ENCODE peak calls at places on chromosomes 13 and 19, in six cellular contexts. S is NCI-H748 treated with DMSO at 0.1 percent for 48 hours; I is head of caudate nucleus; W is activated T-cell treated with anti-CD3 and anti-CD28 coated beads, Interleukin-2, amount 50 U/mL, for 72 hours; Y is NCI-H1092; P is cardiac muscle cell. K is an unnamed sample.

GRCh38 chr19:51719251-51719901 is 4.4 kb downstream of the HAS1 start:
- DNase-seq in S (no peak), P (peak), W (no peak), Y (no peak), I (no peak), K (no peak)

GRCh38 chr19:18762125-18763023 is 28.7 kb downstream of the COMP start:
- DNase-seq in S (no peak), W (no peak), P (peak), I (no peak), Y (peak), K (no peak)

GRCh38 chr13:20134732-20135131 is 26.1 kb downstream of the GJA3 start:
- DNase-seq in I (no peak), W (no peak), P (no peak), S (no peak), Y (no peak), K (no peak)

GRCh38 chr19:28199323-28199722 is 1013.6 kb downstream of the UQCRFS1 start:
- DNase-seq in P (no peak), I (no peak), Y (no peak), S (no peak), W (no peak), K (no peak)

GRCh38 chr19:17220207-17220758 is 5.1 kb downstream of the USE1 start:
- DNase-seq in W (no peak), S (no peak), P (no peak), I (no peak), Y (no peak), K (no peak)

GRCh38 chr13:41597348-41598041 is 140.1 kb downstream of the RGCC start:
- DNase-seq in I (no peak), S (no peak), P (no peak), W (no peak), Y (no peak), K (no peak)

GRCh38 chr19:5395541-5395940 is 54.9 kb upstream of the PTPRS start:
- DNase-seq in I (no peak), S (no peak), P (no peak), Y (no peak), W (no peak), K (no peak)

GRCh38 chr19:20365146-20365545 is 198.1 kb downstream of the ZNF486 start:
- DNase-seq in W (no peak), P (peak), S (no peak), Y (no peak), I (no peak), K (no peak)

GRCh38 chr19:54415208-54415900 is at the start of gene TTYH1:
- DNase-seq in I (peak), W (peak), Y (no peak), S (no peak), P (no peak), K (no peak)

GRCh38 chr19:33562636-33563035 is 41.0 kb upstream of the PEPD start:
- DNase-seq in S (no peak), P (no peak), W (no peak), I (no peak), Y (no peak), K (no peak)

GRCh38 chr13:34793301-34793700 is 148.8 kb upstream of the NBEA start:
- DNase-seq in W (no peak), Y (no peak), I (no peak), P (no peak), S (no peak), K (no peak)

GRCh38 chr19:44689290-44690130 is 9.4 kb upstream of the CEACAM16 start:
- DNase-seq in P (peak), I (peak), W (peak), Y (peak), S (peak), K (peak)

GRCh38 chr13:97109841-97110492 is 112.2 kb upstream of the MBNL2 start:
- DNase-seq in P (peak), Y (peak), W (peak), I (peak), S (peak), K (peak)

GRCh38 chr13:27592865-27593264 is 27.5 kb downstream of the LNX2 start:
- DNase-seq in S (no peak), P (no peak), W (no peak), Y (no peak), I (no peak), K (no peak)

GRCh38 chr19:56671613-56671994 is at the start of gene ZNF835:
- DNase-seq in S (no peak), P (peak), W (peak), I (peak), Y (peak), K (peak)

GRCh38 chr13:86741762-86742285 is 929.3 kb upstream of the SLITRK5 start:
- DNase-seq in S (no peak), Y (no peak), W (no peak), I (no peak), P (no peak), K (no peak)

GRCh38 chr13:91381371-91381770 is 17.1 kb upstream of the GPC5 start:
- DNase-seq in I (peak), Y (no peak), P (peak), W (no peak), S (no peak), K (no peak)

GRCh38 chr19:807627-808175 is 10.4 kb downstream of the PTBP1 start:
- DNase-seq in S (no peak), P (no peak), Y (no peak), W (no peak), I (no peak), K (no peak)

GRCh38 chr13:61728468-61728867 is 312.8 kb upstream of the PCDH20 start:
- DNase-seq in S (no peak), Y (peak), P (peak), W (no peak), I (no peak), K (no peak)

GRCh38 chr13:107865643-107866006 is 349.7 kb downstream of the LIG4 start:
- DNase-seq in P (no peak), W (no peak), S (peak), I (no peak), Y (peak), K (no peak)

GRCh38 chr19:16569609-16570320 is 2.5 kb downstream of the SLC35E1 start:
- DNase-seq in W (no peak), Y (no peak), I (no peak), S (no peak), P (no peak), K (no peak)

GRCh38 chr19:12705654-12706331 is 9.4 kb upstream of the FBXW9 start:
- DNase-seq in Y (no peak), I (no peak), W (no peak), S (no peak), P (no peak), K (no peak)